ENCODE peak calls at places on chromosomes 4 and X, in four cellular contexts. One of them, this sample, is unnamed.

GRCh38 chr4:149836546-149836945 is 20.9 kb upstream of the IQCM start:
- DNase-seq in activated naive CD4-positive, alpha-beta T cell: no peak
- DNase-seq in RCC 7860: no peak
- DNase-seq in dermis blood vessel endothelial cell: no peak
- DNase-seq in this sample: no peak

GRCh38 chr4:184313058-184313709 is 95.5 kb upstream of the ENPP6 start:
- DNase-seq in activated naive CD4-positive, alpha-beta T cell: no peak
- DNase-seq in RCC 7860: no peak
- DNase-seq in dermis blood vessel endothelial cell: no peak
- DNase-seq in this sample: no peak

GRCh38 chr4:59936566-59936965 is 1263.6 kb upstream of the ADGRL3 start:
- DNase-seq in dermis blood vessel endothelial cell: no peak
- DNase-seq in activated naive CD4-positive, alpha-beta T cell: no peak
- DNase-seq in RCC 7860: no peak
- DNase-seq in this sample: no peak

GRCh38 chr4:73189274-73189810 is 69.3 kb downstream of the ANKRD17 start:
- DNase-seq in activated naive CD4-positive, alpha-beta T cell: no peak
- DNase-seq in dermis blood vessel endothelial cell: no peak
- DNase-seq in RCC 7860: no peak
- DNase-seq in this sample: no peak

GRCh38 chrX:69010339-69010738 is 154.9 kb downstream of the PJA1 start:
- DNase-seq in RCC 7860: no peak
- DNase-seq in dermis blood vessel endothelial cell: no peak
- DNase-seq in activated naive CD4-positive, alpha-beta T cell: no peak
- DNase-seq in this sample: no peak

GRCh38 chr4:98242063-98242462 is 19.1 kb upstream of the RAP1GDS1 start:
- DNase-seq in activated naive CD4-positive, alpha-beta T cell: no peak
- DNase-seq in RCC 7860: no peak
- DNase-seq in dermis blood vessel endothelial cell: no peak
- DNase-seq in this sample: no peak

GRCh38 chrX:1545776-1546408 is 8.9 kb upstream of the P2RY8 start:
- DNase-seq in RCC 7860: no peak
- DNase-seq in activated naive CD4-positive, alpha-beta T cell: no peak
- DNase-seq in dermis blood vessel endothelial cell: no peak
- DNase-seq in this sample: no peak

GRCh38 chr4:132691668-132692067 is 457.4 kb upstream of the PCDH10 start:
- DNase-seq in dermis blood vessel endothelial cell: no peak
- DNase-seq in activated naive CD4-positive, alpha-beta T cell: no peak
- DNase-seq in RCC 7860: no peak
- DNase-seq in this sample: no peak

GRCh38 chr4:41882622-41883347 is 52.4 kb upstream of the TMEM33 start:
- DNase-seq in activated naive CD4-positive, alpha-beta T cell: peak; percentile 16
- DNase-seq in dermis blood vessel endothelial cell: peak; percentile 65
- DNase-seq in RCC 7860: no peak
- DNase-seq in this sample: peak; percentile 42

GRCh38 chrX:152640039-152640818 is 2.5 kb downstream of the GABRQ start:
- DNase-seq in RCC 7860: no peak
- DNase-seq in activated naive CD4-positive, alpha-beta T cell: no peak
- DNase-seq in dermis blood vessel endothelial cell: no peak
- DNase-seq in this sample: no peak

GRCh38 chr4:124321370-124321769 is 391.2 kb downstream of the ANKRD50 start:
- DNase-seq in activated naive CD4-positive, alpha-beta T cell: no peak
- DNase-seq in RCC 7860: no peak
- DNase-seq in dermis blood vessel endothelial cell: no peak
- DNase-seq in this sample: no peak

GRCh38 chr4:37830640-37831039 is 4.2 kb downstream of the PGM2 start:
- DNase-seq in RCC 7860: no peak
- DNase-seq in dermis blood vessel endothelial cell: no peak
- DNase-seq in activated naive CD4-positive, alpha-beta T cell: no peak
- DNase-seq in this sample: no peak

GRCh38 chrX:13223868-13224555 is 95.8 kb downstream of the ATXN3L start:
- DNase-seq in RCC 7860: peak; percentile 89
- DNase-seq in dermis blood vessel endothelial cell: peak; percentile 94
- DNase-seq in activated naive CD4-positive, alpha-beta T cell: no peak
- DNase-seq in this sample: no peak

GRCh38 chrX:153867671-153868070 is 18.3 kb downstream of the L1CAM start:
- DNase-seq in dermis blood vessel endothelial cell: no peak
- DNase-seq in activated naive CD4-positive, alpha-beta T cell: no peak
- DNase-seq in RCC 7860: no peak
- DNase-seq in this sample: no peak

GRCh38 chr4:142473960-142474338 is 372.2 kb downstream of the INPP4B start:
- DNase-seq in activated naive CD4-positive, alpha-beta T cell: no peak
- DNase-seq in dermis blood vessel endothelial cell: no peak
- DNase-seq in RCC 7860: no peak
- DNase-seq in this sample: no peak

GRCh38 chr4:8538076-8538702 is 42.0 kb upstream of the GPR78 start:
- DNase-seq in RCC 7860: no peak
- DNase-seq in activated naive CD4-positive, alpha-beta T cell: no peak
- DNase-seq in dermis blood vessel endothelial cell: no peak
- DNase-seq in this sample: no peak

GRCh38 chr4:84681488-84682274 is 98.8 kb downstream of the CDS1 start:
- DNase-seq in activated naive CD4-positive, alpha-beta T cell: no peak
- DNase-seq in RCC 7860: peak; percentile 77
- DNase-seq in dermis blood vessel endothelial cell: peak; percentile 58
- DNase-seq in this sample: no peak

GRCh38 chrX:153571159-153571908 is 27.6 kb downstream of the CCNQ start:
- DNase-seq in dermis blood vessel endothelial cell: no peak
- DNase-seq in RCC 7860: no peak
- DNase-seq in activated naive CD4-positive, alpha-beta T cell: no peak
- DNase-seq in this sample: no peak

GRCh38 chrX:129845616-129846190 is 2.0 kb upstream of the ZDHHC9 start:
- DNase-seq in RCC 7860: no peak
- DNase-seq in dermis blood vessel endothelial cell: no peak
- DNase-seq in activated naive CD4-positive, alpha-beta T cell: no peak
- DNase-seq in this sample: no peak

GRCh38 chrX:1578511-1579173 is 12.8 kb upstream of the AKAP17A start:
- DNase-seq in activated naive CD4-positive, alpha-beta T cell: no peak
- DNase-seq in dermis blood vessel endothelial cell: no peak
- DNase-seq in RCC 7860: no peak
- DNase-seq in this sample: no peak

GRCh38 chr4:10047967-10048366 is 26.7 kb upstream of the SLC2A9 start:
- DNase-seq in dermis blood vessel endothelial cell: no peak
- DNase-seq in RCC 7860: no peak
- DNase-seq in activated naive CD4-positive, alpha-beta T cell: no peak
- DNase-seq in this sample: no peak

GRCh38 chrX:110430293-110431076 is 71.8 kb downstream of the RTL9 start:
- DNase-seq in RCC 7860: no peak
- DNase-seq in dermis blood vessel endothelial cell: no peak
- DNase-seq in activated naive CD4-positive, alpha-beta T cell: no peak
- DNase-seq in this sample: no peak

GRCh38 chr4:24913099-24913445 is 230 bp upstream of the CCDC149 start:
- DNase-seq in RCC 7860: no peak
- DNase-seq in dermis blood vessel endothelial cell: no peak
- DNase-seq in activated naive CD4-positive, alpha-beta T cell: no peak
- DNase-seq in this sample: no peak

GRCh38 chr4:77921701-77922100 is 59.1 kb downstream of the MRPL1 start:
- DNase-seq in RCC 7860: peak; percentile 80
- DNase-seq in dermis blood vessel endothelial cell: peak; percentile 98
- DNase-seq in activated naive CD4-positive, alpha-beta T cell: no peak
- DNase-seq in this sample: no peak

GRCh38 chrX:150199181-150199580 is 163.9 kb upstream of the MAMLD1 start:
- DNase-seq in dermis blood vessel endothelial cell: no peak
- DNase-seq in activated naive CD4-positive, alpha-beta T cell: no peak
- DNase-seq in RCC 7860: no peak
- DNase-seq in this sample: no peak

GRCh38 chr4:52001616-52002015 is 18.5 kb downstream of the LRRC66 start:
- DNase-seq in RCC 7860: no peak
- DNase-seq in dermis blood vessel endothelial cell: no peak
- DNase-seq in activated naive CD4-positive, alpha-beta T cell: no peak
- DNase-seq in this sample: no peak

GRCh38 chr4:98470831-98471230 is 187.6 kb downstream of the TSPAN5 start:
- DNase-seq in dermis blood vessel endothelial cell: no peak
- DNase-seq in RCC 7860: peak; percentile 87
- DNase-seq in activated naive CD4-positive, alpha-beta T cell: no peak
- DNase-seq in this sample: no peak

GRCh38 chr4:138741366-138741765 is 274.2 kb upstream of the NOCT start:
- DNase-seq in RCC 7860: no peak
- DNase-seq in dermis blood vessel endothelial cell: no peak
- DNase-seq in activated naive CD4-positive, alpha-beta T cell: no peak
- DNase-seq in this sample: no peak

GRCh38 chr4:182216005-182216404 is 27.2 kb upstream of the TENM3 start:
- DNase-seq in dermis blood vessel endothelial cell: no peak
- DNase-seq in activated naive CD4-positive, alpha-beta T cell: no peak
- DNase-seq in RCC 7860: peak; percentile 51
- DNase-seq in this sample: no peak

GRCh38 chrX:120517936-120518335 is 42.8 kb downstream of the CUL4B start:
- DNase-seq in dermis blood vessel endothelial cell: peak; percentile 75
- DNase-seq in activated naive CD4-positive, alpha-beta T cell: no peak
- DNase-seq in RCC 7860: peak; percentile 19
- DNase-seq in this sample: no peak

GRCh38 chr4:141789716-141790115 is 153.3 kb downstream of the IL15 start:
- DNase-seq in dermis blood vessel endothelial cell: no peak
- DNase-seq in activated naive CD4-positive, alpha-beta T cell: no peak
- DNase-seq in RCC 7860: no peak
- DNase-seq in this sample: no peak